ENCODE peak calls at places on chromosomes 2 and 18, in nine cellular contexts. X is mammary epithelial cell; U is HCT116; K is CD8-positive, alpha-beta T cell; H is fibroblast of the aortic adventitia; E is mucosa of descending colon; N is astrocyte of the spinal cord; W is GM06990; Q is cardiac fibroblast. Z is an unnamed sample.

GRCh38 chr2:235206399-235206798 is 254.6 kb downstream of the SH3BP4 start:
- DNase-seq in E (no peak), K (no peak), W (no peak), X (no peak), Q (no peak), H (no peak), U (no peak), N (no peak), Z (no peak)

GRCh38 chr18:36697905-36698304 is 130.9 kb downstream of the TPGS2 start:
- DNase-seq in W (no peak), Q (peak), N (peak), X (peak), H (peak), U (no peak), E (no peak), K (no peak), Z (no peak)

GRCh38 chr18:58080516-58080915 is 36.5 kb downstream of the NEDD4L start:
- DNase-seq in W (no peak), N (no peak), H (no peak), Q (no peak), E (no peak), X (no peak), K (no peak), U (no peak), Z (no peak)

GRCh38 chr18:54129448-54130134 is 94.9 kb downstream of the MBD2 start:
- DNase-seq in K (no peak), Q (no peak), N (no peak), U (no peak), W (no peak), E (no peak), X (no peak), H (no peak), Z (peak)

GRCh38 chr2:86213056-86213455 is 13.8 kb downstream of the MRPL35 start:
- DNase-seq in X (no peak), N (no peak), K (no peak), E (no peak), U (no peak), H (no peak), Q (no peak), W (no peak), Z (no peak)

GRCh38 chr2:152046940-152047339 is 51.9 kb downstream of the CACNB4 start:
- DNase-seq in W (peak), E (no peak), U (no peak), K (no peak), H (no peak), X (no peak), Q (no peak), N (no peak), Z (peak)

GRCh38 chr18:35062408-35062807 is 21.2 kb downstream of the MAPRE2 start:
- DNase-seq in H (no peak), K (no peak), N (no peak), E (no peak), X (no peak), U (no peak), Q (no peak), W (no peak), Z (no peak)

GRCh38 chr2:10271509-10271908 is 31.2 kb upstream of the HPCAL1 start:
- DNase-seq in E (peak), X (no peak), K (no peak), U (no peak), W (no peak), N (no peak), H (no peak), Q (no peak), Z (no peak)

GRCh38 chr2:27891063-27891819 is 712 bp downstream of the BABAM2 start:
- DNase-seq in U (peak), Q (peak), H (peak), E (peak), K (peak), X (peak), N (peak), W (peak), Z (peak)

GRCh38 chr2:199490049-199490448 is 32.3 kb upstream of the SATB2 start:
- DNase-seq in U (no peak), X (no peak), E (no peak), Q (no peak), H (no peak), W (no peak), N (no peak), K (no peak), Z (no peak)

GRCh38 chr2:198012025-198012424 is 207.6 kb downstream of the PLCL1 start:
- DNase-seq in U (no peak), X (no peak), N (no peak), E (no peak), W (no peak), K (no peak), Q (no peak), H (no peak), Z (no peak)

GRCh38 chr2:198016244-198016643 is 211.9 kb downstream of the PLCL1 start:
- DNase-seq in Q (no peak), H (no peak), W (no peak), N (no peak), U (no peak), K (no peak), E (no peak), X (no peak), Z (no peak)

GRCh38 chr2:198017068-198017467 is 212.7 kb downstream of the PLCL1 start:
- DNase-seq in K (no peak), N (no peak), E (no peak), X (no peak), W (no peak), H (no peak), Q (no peak), U (no peak), Z (no peak)
- H3K4me3 ChIP-seq in K (no peak), N (no peak), E (no peak), X (no peak), W (no peak), H (no peak), Q (no peak), U (no peak), Z (no peak)

GRCh38 chr2:239349448-239350135 is 51.2 kb downstream of the HDAC4 start:
- DNase-seq in U (no peak), E (peak), Q (no peak), N (peak), X (peak), W (no peak), K (no peak), H (no peak), Z (no peak)

GRCh38 chr2:239354132-239354790 is 46.6 kb downstream of the HDAC4 start:
- DNase-seq in N (no peak), U (no peak), Q (no peak), W (no peak), E (no peak), H (no peak), K (no peak), X (no peak), Z (no peak)

GRCh38 chr2:239353697-239354096 is 47.1 kb downstream of the HDAC4 start:
- DNase-seq in H (no peak), E (no peak), K (no peak), X (no peak), W (no peak), Q (no peak), U (no peak), N (no peak), Z (no peak)

GRCh38 chr2:239348563-239349447 is 52.0 kb downstream of the HDAC4 start:
- DNase-seq in W (no peak), U (no peak), E (peak), H (no peak), N (peak), K (no peak), X (peak), Q (no peak), Z (no peak)

GRCh38 chr2:239351687-239352086 is 49.1 kb downstream of the HDAC4 start:
- DNase-seq in U (no peak), W (no peak), K (no peak), X (no peak), Q (no peak), N (no peak), E (peak), H (no peak), Z (no peak)
- TF ChIP-seq CTCF in U (no peak), W (no peak), K (no peak), X (no peak), Q (no peak), N (no peak), E (no peak), H (no peak), Z (no peak)

DNA sequence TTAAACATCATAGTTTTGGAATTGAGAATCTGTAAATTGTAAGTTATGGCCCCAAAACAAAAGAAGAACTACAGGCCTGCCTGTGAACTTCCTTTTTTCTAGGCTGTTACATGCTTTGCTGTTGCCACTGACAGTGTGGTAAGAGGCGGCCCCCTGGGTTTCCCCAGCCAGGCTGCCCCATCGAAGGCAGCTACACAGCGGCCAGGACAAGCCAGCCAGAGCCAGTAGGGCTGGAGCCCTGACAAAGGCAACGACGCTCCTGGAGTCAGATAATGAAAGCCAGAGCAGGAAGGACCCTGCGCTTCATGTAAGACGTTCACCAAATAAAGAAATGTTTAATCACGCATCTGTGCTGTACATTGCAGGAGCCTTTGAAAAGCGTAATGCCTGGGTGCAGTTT is 55.0 kb downstream of the ANKRD44 start:
- DNase-seq in N (peak), Q (peak), K (peak), W (peak), U (no peak), H (peak), E (peak), X (no peak), Z (peak)
- H3K4me3 ChIP-seq in N (no peak), Q (no peak), K (peak), W (peak), U (no peak), H (no peak), E (no peak), X (no peak), Z (peak)

GRCh38 chr2:207142461-207142860 is 23.3 kb downstream of the KLF7 start:
- DNase-seq in K (no peak), H (peak), W (no peak), X (no peak), N (no peak), E (no peak), U (no peak), Q (peak), Z (peak)
- TF ChIP-seq CTCF in K (no peak), H (no peak), W (peak), X (peak), N (no peak), E (no peak), U (no peak), Q (no peak), Z (peak)

DNA sequence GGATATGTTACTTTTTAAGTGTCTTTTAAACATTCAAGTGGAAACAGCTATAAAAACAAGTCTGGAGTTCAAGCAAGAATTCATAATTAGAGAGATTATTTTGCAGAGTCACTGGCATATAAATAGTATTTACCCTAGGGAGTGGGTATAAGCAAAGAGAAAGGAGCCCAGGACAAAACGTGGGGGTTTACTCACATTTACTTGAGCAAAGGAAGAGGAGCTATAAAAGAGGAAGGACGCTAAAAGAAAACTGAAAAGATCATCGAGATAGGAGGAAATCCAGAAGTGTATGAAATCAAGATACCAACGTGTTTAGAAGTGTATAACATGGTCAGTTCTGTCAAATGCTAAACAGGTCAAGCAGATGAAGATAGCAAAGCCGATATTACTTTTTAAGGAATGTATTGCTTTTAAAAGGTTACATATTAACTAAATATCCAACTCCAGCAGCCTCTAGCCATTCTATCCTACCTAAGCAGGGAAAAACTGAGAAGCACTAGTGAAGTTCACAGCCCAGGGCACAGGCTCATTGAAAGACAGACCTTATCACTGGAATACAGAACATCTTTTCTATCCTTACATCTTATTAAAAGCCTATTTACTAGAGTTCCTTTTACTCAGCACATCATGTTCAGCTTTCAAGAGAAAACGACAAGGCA is 8.6 kb downstream of the KANSL1L start:
- DNase-seq in U (no peak), Q (no peak), N (no peak), X (no peak), E (no peak), W (no peak), K (no peak), H (no peak), Z (no peak)
- H3K4me3 ChIP-seq in U (no peak), Q (no peak), N (no peak), X (no peak), E (no peak), W (no peak), K (no peak), H (no peak), Z (no peak)

GRCh38 chr2:95273911-95274290 is 348 bp upstream of the PROM2 start:
- DNase-seq in N (no peak), K (no peak), X (peak), H (no peak), Q (no peak), W (no peak), U (no peak), E (no peak), Z (no peak)
- TF ChIP-seq CTCF in N (no peak), K (no peak), X (no peak), H (no peak), Q (no peak), W (no peak), U (no peak), E (no peak), Z (no peak)

GRCh38 chr2:233674314-233674713 is 2.6 kb downstream of the UGT1A9 start:
- DNase-seq in K (no peak), N (no peak), H (no peak), X (no peak), E (no peak), Q (no peak), U (no peak), W (no peak), Z (no peak)
- H3K4me3 ChIP-seq in K (no peak), N (no peak), H (no peak), X (no peak), E (no peak), Q (no peak), U (no peak), W (no peak), Z (no peak)

GRCh38 chr2:26471766-26472706 is 5.9 kb downstream of the OTOF start:
- DNase-seq in U (no peak), H (no peak), E (no peak), N (no peak), X (no peak), Q (no peak), W (no peak), K (no peak), Z (no peak)
- TF ChIP-seq CTCF in U (peak), H (no peak), E (no peak), N (no peak), X (no peak), Q (peak), W (no peak), K (no peak), Z (peak)

DNA sequence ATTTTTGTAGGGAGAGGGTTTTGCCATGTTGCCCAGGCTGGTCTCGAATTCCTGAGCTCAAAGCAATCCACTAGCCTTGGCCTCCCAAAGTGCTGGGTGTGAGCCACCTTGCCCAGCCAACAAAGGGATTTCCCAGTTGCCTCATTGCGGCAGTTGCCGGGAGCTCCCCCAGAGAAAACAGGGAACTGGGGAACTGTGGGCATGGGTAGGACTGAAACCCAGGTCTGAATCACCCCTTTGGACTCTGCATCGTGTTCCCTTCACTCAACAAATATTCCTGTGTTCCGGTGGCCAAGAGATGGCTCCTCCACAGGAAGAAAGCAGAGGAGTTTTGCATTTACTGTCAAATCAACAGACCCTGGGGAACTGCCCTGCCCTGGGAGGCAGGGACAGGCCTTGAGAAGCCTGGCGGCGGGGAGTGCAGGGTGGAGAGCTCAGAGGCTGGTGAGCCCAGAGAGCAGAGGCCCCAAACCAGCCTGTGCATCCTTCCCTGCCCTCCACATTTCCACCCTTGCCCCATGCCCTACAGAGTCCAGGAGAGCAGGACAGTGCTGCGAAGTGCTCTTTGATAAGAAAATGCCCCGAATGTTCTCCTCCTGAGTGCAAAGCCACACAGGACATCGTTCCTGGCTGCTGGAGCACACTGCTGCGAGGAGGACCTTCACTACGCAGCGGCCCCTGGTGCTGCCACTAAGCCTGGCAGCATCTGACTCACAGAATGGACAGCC is 24.9 kb downstream of the MYO7B start:
- DNase-seq in K (no peak), E (no peak), X (peak), N (no peak), U (no peak), W (no peak), H (no peak), Q (no peak), Z (no peak)
- H3K4me3 ChIP-seq in K (no peak), E (no peak), X (no peak), N (no peak), U (no peak), W (no peak), H (no peak), Q (no peak), Z (no peak)